ENCODE peak calls at places on chromosomes 5 and 9, in four cellular contexts. K is K562, U is GM12878, H is HepG2. S is an unnamed sample.

GRCh38 chr5:7745882-7746735 is 104.8 kb downstream of the CFAP90 start:
- DNase-seq in K (peak), U (no peak), H (peak), S (peak)

GRCh38 chr5:131974956-131975726 is 29.7 kb upstream of the MEIKIN start:
- DNase-seq in K (no peak), U (no peak), H (no peak), S (no peak)

GRCh38 chr5:140131967-140132409 is 6.3 kb downstream of the IGIP start:
- DNase-seq in K (no peak), U (no peak), H (no peak), S (no peak)

GRCh38 chr9:95666785-95667155 is 150.0 kb upstream of the PTCH1 start:
- DNase-seq in K (no peak), U (no peak), H (no peak), S (no peak)

GRCh38 chr5:32707394-32707997 is 3.6 kb upstream of the NPR3 start:
- DNase-seq in K (no peak), U (no peak), H (peak), S (peak)

GRCh38 chr5:169107316-169107715 is 193.6 kb downstream of the SLIT3 start:
- DNase-seq in K (no peak), U (no peak), H (no peak), S (no peak)

GRCh38 chr5:132011561-132012384 is at the start of gene ACSL6:
- DNase-seq in K (peak), U (no peak), H (no peak), S (peak)

GRCh38 chr5:128825826-128826225 is 139.5 kb upstream of the SLC27A6 start:
- DNase-seq in K (no peak), U (no peak), H (no peak), S (no peak)

GRCh38 chr9:115158666-115159481 is 40.9 kb upstream of the TNC start:
- DNase-seq in K (no peak), U (no peak), H (no peak), S (peak)

GRCh38 chr5:165460911-165461310 is 1955.5 kb downstream of the MAT2B start:
- DNase-seq in K (no peak), U (no peak), H (no peak), S (no peak)

GRCh38 chr9:129254566-129255287 is 76.7 kb upstream of the IER5L start:
- DNase-seq in K (no peak), U (no peak), H (no peak), S (no peak)

GRCh38 chr5:43207601-43208000 is 15.6 kb downstream of the NIM1K start:
- DNase-seq in K (no peak), U (no peak), H (no peak), S (no peak)

GRCh38 chr9:14021871-14022525 is 291.9 kb downstream of the NFIB start:
- DNase-seq in K (no peak), U (no peak), H (no peak), S (no peak)

GRCh38 chr9:15570769-15571168 is 17.9 kb downstream of the CCDC171 start:
- DNase-seq in K (no peak), U (no peak), H (no peak), S (no peak)

DNA sequence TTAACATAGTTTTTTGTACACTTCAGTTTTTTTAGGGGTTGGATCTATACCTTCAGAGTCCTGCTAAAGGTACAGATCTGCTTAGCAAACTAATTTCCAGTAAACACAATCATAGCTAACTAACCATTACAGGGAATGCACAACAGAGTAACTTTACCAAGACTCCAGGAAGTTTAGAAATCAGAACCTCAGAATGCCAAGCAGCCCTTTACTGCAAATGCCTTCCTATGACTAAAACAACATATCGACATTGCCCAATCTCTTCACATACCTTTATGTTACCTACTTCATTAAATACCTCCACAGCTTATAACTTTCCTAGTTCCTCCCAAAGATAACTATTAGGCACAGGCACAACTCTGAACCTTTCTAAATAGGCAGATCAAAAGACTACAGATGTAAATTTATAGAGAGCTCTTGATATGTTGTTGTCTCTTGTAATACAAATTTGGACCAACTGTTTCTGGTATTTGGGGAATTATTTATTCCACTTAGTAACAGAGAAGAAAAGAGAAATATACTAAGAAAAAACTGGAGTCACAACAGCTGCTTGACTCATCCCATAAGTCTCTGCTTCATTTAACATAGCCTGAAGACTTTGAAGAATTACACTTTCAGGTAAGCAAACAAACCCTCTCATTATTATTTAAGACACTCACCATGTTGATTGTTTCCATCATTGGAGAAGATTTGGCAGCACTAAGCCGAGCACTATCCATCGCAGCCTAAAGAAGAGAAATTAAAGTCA is 46.0 kb upstream of the OR2K2 start:
- DNase-seq in K (no peak), U (no peak), H (no peak), S (no peak)
- TF ChIP-seq POLR2AphosphoS2 in K (no peak), U (no peak), H (no peak), S (no peak)

GRCh38 chr9:33791117-33791516 is 4.2 kb upstream of the PRSS3 start:
- DNase-seq in K (no peak), U (no peak), H (no peak), S (no peak)
- TF ChIP-seq POLR2AphosphoS2 in K (no peak), U (no peak), H (no peak), S (no peak)

GRCh38 chr5:80370394-80370793 is 37.5 kb upstream of the ZFYVE16 start:
- DNase-seq in K (no peak), U (no peak), H (no peak), S (no peak)
- TF ChIP-seq POLR2AphosphoS2 in K (no peak), U (no peak), H (no peak), S (no peak)

GRCh38 chr5:33937700-33938506 is 1.7 kb downstream of the RXFP3 start:
- DNase-seq in K (no peak), U (no peak), H (no peak), S (no peak)
- TF ChIP-seq POLR2AphosphoS2 in K (no peak), U (no peak), H (no peak), S (no peak)

GRCh38 chr9:130864541-130864940 is 29.5 kb downstream of the ABL1 start:
- DNase-seq in K (no peak), U (no peak), H (no peak), S (no peak)
- TF ChIP-seq POLR2AphosphoS2 in K (no peak), U (no peak), H (no peak), S (no peak)